ENCODE peak calls at places on chromosomes 13 and 19, in ten cellular contexts. T is AG09309; Y is osteocyte; L is effector CD8-positive, alpha-beta T cell; O is DMS79 treated with DMSO at 0.1 percent for 48 hours; F is aorta; W is amygdala; P is heart left ventricle; K is midbrain; V is left kidney. N is an unnamed sample.

GRCh38 chr13:35874704-35875103 is 256.5 kb downstream of the DCLK1 start:
- DNase-seq in T (no peak), Y (no peak), L (no peak), O (no peak), F (no peak), W (no peak), P (peak), K (peak), V (no peak), N (no peak)

GRCh38 chr13:59439776-59440428 is 723.8 kb downstream of the DIAPH3 start:
- DNase-seq in T (no peak), Y (no peak), L (no peak), O (no peak), F (no peak), W (no peak), P (no peak), K (no peak), V (no peak), N (no peak)

GRCh38 chr19:19491321-19492025 is 23.9 kb downstream of the TSSK6 start:
- DNase-seq in T (no peak), Y (no peak), L (no peak), O (no peak), F (no peak), W (no peak), P (no peak), K (no peak), V (peak), N (no peak)

GRCh38 chr19:50565984-50566903 is 2.0 kb downstream of the LRRC4B start:
- DNase-seq in T (no peak), Y (no peak), L (no peak), O (no peak), F (no peak), W (peak), P (no peak), K (peak), V (peak), N (no peak)

GRCh38 chr13:79943633-79944032 is 397.3 kb downstream of the SPRY2 start:
- DNase-seq in T (no peak), Y (no peak), L (no peak), O (no peak), F (no peak), W (no peak), P (no peak), K (no peak), V (no peak), N (no peak)

GRCh38 chr13:41621716-41622508 is 164.6 kb downstream of the RGCC start:
- DNase-seq in T (no peak), Y (no peak), L (no peak), O (no peak), F (no peak), W (no peak), P (no peak), K (no peak), V (no peak), N (no peak)

GRCh38 chr13:81872581-81872980 is 1531.7 kb upstream of the SPRY2 start:
- DNase-seq in T (no peak), Y (no peak), L (no peak), O (no peak), F (no peak), W (no peak), P (no peak), K (no peak), V (peak), N (no peak)

GRCh38 chr19:7942981-7943443 is 454 bp downstream of the TIMM44 start:
- DNase-seq in T (no peak), Y (no peak), L (no peak), O (no peak), F (no peak), W (no peak), P (no peak), K (no peak), V (no peak), N (no peak)

GRCh38 chr19:3073159-3073563 is 10.9 kb upstream of the TLE5 start:
- DNase-seq in T (no peak), Y (no peak), L (no peak), O (no peak), F (no peak), W (no peak), P (no peak), K (no peak), V (peak), N (peak)

GRCh38 chr19:17671906-17672305 is 16.2 kb downstream of the UNC13A start:
- DNase-seq in T (no peak), Y (no peak), L (no peak), O (no peak), F (no peak), W (no peak), P (no peak), K (no peak), V (peak), N (no peak)

GRCh38 chr13:44243198-44243852 is 130.3 kb upstream of the SERP2 start:
- DNase-seq in T (no peak), Y (no peak), L (no peak), O (no peak), F (no peak), W (peak), P (peak), K (peak), V (peak), N (no peak)

GRCh38 chr19:56765107-56765506 is 75.4 kb downstream of the PEG3 start:
- DNase-seq in T (no peak), Y (no peak), L (no peak), O (no peak), F (peak), W (peak), P (peak), K (peak), V (peak), N (no peak)

N was measured in AG04450.